ENCODE peak calls at places on chromosomes 12 and 14, in four cellular contexts. U is transverse colon, C is SK-N-SH, O is pancreas. V is an unnamed sample.

GRCh38 chr14:24143511-24143910 is 2.1 kb upstream of the EMC9 start:
- DNase-seq in O (no peak), U (no peak), C (no peak), V (peak)

GRCh38 chr12:98137278-98137677 is 378.1 kb upstream of the TMPO start:
- DNase-seq in C (no peak), O (no peak), U (no peak), V (no peak)

GRCh38 chr12:31485570-31485969 is 105.4 kb downstream of the DENND5B start:
- DNase-seq in O (no peak), U (no peak), C (no peak), V (no peak)

GRCh38 chr12:102462803-102463499 is 17.4 kb downstream of the IGF1 start:
- DNase-seq in C (no peak), O (no peak), U (no peak), V (no peak)

GRCh38 chr14:95623195-95623594 is 63.0 kb upstream of the TCL1B start:
- DNase-seq in C (no peak), O (no peak), U (no peak), V (peak)

GRCh38 chr14:89241934-89242670 is 174.9 kb downstream of the FOXN3 start:
- DNase-seq in O (no peak), U (no peak), C (no peak), V (no peak)

GRCh38 chr12:47412837-47413236 is 293.0 kb downstream of the RPAP3 start:
- DNase-seq in C (no peak), U (no peak), O (no peak), V (no peak)

GRCh38 chr12:92827836-92828431 is 101.2 kb downstream of the EEA1 start:
- DNase-seq in U (peak), C (peak), O (no peak), V (peak)

GRCh38 chr14:75453817-75454434 is 26.1 kb downstream of the JDP2 start:
- DNase-seq in C (no peak), O (no peak), U (no peak), V (no peak)

GRCh38 chr12:4645023-4645422 is 3.8 kb downstream of the AKAP3 start:
- DNase-seq in O (no peak), C (no peak), U (no peak), V (no peak)

GRCh38 chr12:3409662-3410061 is 81.3 kb upstream of the PRMT8 start:
- DNase-seq in C (no peak), U (no peak), O (no peak), V (no peak)

GRCh38 chr12:19002192-19002591 is 127.3 kb upstream of the PLEKHA5 start:
- DNase-seq in U (no peak), O (no peak), C (no peak), V (peak)

GRCh38 chr12:10365716-10366433 is 24.0 kb downstream of the KLRK1 start:
- DNase-seq in C (no peak), U (no peak), O (no peak), V (no peak)

GRCh38 chr14:21987937-21988336 is 314.3 kb upstream of the OR4E1 start:
- DNase-seq in O (no peak), U (no peak), C (peak), V (peak)

GRCh38 chr12:69405466-69405865 is 45.9 kb downstream of the YEATS4 start:
- DNase-seq in C (no peak), O (no peak), U (no peak), V (peak)

GRCh38 chr14:58313699-58314098 is 15.3 kb downstream of the ARID4A start:
- DNase-seq in O (no peak), U (no peak), C (no peak), V (no peak)

GRCh38 chr14:100586153-100586519 is 1.1 kb downstream of the BEGAIN start:
- DNase-seq in C (peak), U (no peak), O (no peak), V (no peak)

GRCh38 chr14:100587763-100588411 is 670 bp upstream of the BEGAIN start:
- DNase-seq in U (no peak), C (no peak), O (no peak), V (peak)

GRCh38 chr14:100586520-100587247 is 533 bp downstream of the BEGAIN start:
- DNase-seq in C (peak), O (no peak), U (peak), V (peak)

GRCh38 chr14:100588671-100589070 is 1.5 kb upstream of the BEGAIN start:
- DNase-seq in C (no peak), U (no peak), O (no peak), V (no peak)

DNA sequence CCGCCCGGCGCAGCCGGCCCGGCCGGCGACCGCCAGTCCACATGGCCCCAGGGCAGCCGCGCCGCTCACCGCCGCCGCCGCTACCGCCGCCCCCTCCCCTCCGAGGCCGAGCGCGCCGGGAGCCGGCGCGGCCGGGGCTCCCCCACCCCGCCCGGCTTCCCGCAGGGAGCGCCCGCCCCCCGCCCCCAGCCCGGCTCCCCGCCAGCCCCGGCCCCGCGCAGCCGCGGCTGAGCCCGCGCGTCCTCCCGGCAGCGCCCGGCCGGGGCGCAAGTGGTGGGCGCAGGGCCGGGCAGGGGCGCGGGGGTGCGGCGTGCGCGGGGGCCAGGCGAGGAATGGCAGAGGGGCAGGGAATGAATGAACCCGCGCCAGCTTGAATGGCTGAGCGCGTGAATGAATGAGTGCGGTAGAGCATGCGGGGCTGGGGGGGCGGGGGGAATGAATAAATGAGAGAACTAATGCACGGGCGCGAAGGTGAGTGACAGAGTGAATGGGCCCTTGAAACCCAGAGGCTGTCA is at the start of gene BEGAIN:
- DNase-seq in C (peak), U (no peak), O (no peak), V (peak)
- H3K4me3 ChIP-seq in C (peak), U (peak), O (peak), V (peak)

GRCh38 chr14:55752580-55753365 is 172.8 kb downstream of the KTN1 start:
- DNase-seq in O (peak), U (peak), C (no peak), V (no peak)
- H3K27ac ChIP-seq in O (no peak), U (no peak), C (no peak), V (no peak)

DNA sequence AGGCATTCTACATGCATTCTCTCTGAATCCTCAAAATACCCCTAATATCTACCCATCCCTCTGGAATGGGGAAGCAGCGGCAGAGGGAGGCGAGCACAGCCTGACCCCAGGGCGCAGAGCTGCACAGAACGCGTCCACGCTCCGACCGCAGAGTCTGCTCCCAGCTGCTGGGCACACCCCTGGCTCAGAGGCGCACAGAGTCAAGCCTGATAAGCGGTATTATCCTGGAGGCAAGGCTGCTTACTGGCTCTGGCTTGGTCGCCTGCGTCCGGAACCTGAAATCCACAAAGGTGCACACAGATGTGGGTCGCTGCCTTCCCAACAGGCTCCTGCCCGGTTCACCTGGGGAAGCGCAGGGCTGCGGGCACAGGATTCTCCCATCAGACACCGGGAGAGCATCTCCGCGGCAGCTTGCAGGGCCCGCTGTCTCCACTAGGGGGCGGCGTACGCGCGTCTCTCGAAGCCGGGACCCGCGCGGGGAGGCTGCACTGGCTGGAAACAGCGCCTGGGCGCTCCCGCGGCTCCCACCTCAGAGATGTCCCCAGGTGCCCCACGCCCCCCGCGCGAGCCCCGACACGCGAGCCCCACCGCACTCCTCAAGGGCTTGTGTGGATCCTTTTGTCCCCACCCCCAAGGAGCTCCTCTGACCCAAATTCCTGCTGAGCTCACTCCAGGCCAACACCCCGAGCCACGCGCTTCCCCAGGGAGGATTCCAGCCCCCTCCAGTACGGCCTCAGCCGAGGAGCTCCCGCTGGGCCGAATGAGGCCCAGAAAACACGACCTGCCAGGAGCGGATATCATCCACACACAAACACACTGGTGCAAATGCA is 120.1 kb upstream of the FZD10 start:
- DNase-seq in O (peak), C (peak), U (peak), V (no peak)
- H3K4me3 ChIP-seq in O (no peak), C (peak), U (no peak), V (no peak)

GRCh38 chr14:93892505-93892839 is 34.7 kb upstream of the FAM181A start:
- DNase-seq in O (no peak), U (no peak), C (no peak), V (no peak)

GRCh38 chr14:93892923-93893549 is 34.1 kb upstream of the FAM181A start:
- DNase-seq in C (peak), O (peak), U (peak), V (peak)

GRCh38 chr14:93891756-93892504 is 35.2 kb upstream of the FAM181A start:
- DNase-seq in U (no peak), C (no peak), O (no peak), V (no peak)

GRCh38 chr14:93888995-93889394 is 38.1 kb upstream of the FAM181A start:
- DNase-seq in O (no peak), C (no peak), U (no peak), V (no peak)

GRCh38 chr14:93889739-93890138 is 37.4 kb upstream of the FAM181A start:
- DNase-seq in U (no peak), O (no peak), C (no peak), V (no peak)
- H3K27ac ChIP-seq in U (no peak), O (no peak), C (no peak), V (no peak)

GRCh38 chr14:68995731-68996130 is 16.6 kb upstream of the ACTN1 start:
- DNase-seq in O (no peak), C (no peak), U (no peak), V (no peak)
- H3K4me3 ChIP-seq in O (no peak), C (no peak), U (no peak), V (no peak)

DNA sequence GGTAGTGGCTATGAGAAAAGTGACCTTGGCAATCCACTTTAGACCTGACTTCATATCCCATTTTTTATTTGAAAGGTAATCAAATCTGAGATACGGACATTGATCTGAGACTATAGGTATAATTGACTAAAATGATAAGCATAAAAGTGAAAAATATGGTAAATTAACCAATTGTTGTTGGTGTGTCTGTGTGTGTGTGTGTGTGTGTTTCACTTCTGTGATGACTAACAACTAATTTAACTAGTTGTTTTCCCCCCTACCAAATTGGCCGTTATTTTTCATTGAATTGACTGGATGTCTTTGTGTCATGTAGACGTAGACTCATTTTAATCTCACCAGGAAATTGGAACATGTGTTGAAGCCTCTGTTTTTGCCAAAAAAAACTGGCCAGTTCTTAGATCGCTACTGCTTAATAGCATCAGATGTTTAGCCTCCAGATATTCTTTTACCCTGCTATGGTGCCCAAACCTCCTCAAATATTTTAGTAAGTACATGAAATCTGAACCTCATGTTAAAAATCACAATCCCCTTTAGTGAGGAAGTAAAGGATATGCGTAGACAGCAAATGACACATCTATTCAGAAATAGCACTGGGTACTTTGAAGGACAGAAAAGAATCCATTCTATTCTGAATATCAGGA is 395.0 kb downstream of the EGLN3 start:
- DNase-seq in O (no peak), U (no peak), C (no peak), V (no peak)
- H3K27ac ChIP-seq in O (no peak), U (no peak), C (peak), V (no peak)

GRCh38 chr14:74240794-74241610 is 1.8 kb downstream of the VSX2 start:
- DNase-seq in O (no peak), C (peak), U (no peak), V (no peak)
- H3K4me3 ChIP-seq in O (peak), C (no peak), U (no peak), V (peak)

GRCh38 chr12:64083285-64084210 is 138.5 kb downstream of the KICS2 start:
- DNase-seq in O (peak), U (peak), C (peak), V (no peak)
- H3K27ac ChIP-seq in O (peak), U (peak), C (peak), V (no peak)

DNA sequence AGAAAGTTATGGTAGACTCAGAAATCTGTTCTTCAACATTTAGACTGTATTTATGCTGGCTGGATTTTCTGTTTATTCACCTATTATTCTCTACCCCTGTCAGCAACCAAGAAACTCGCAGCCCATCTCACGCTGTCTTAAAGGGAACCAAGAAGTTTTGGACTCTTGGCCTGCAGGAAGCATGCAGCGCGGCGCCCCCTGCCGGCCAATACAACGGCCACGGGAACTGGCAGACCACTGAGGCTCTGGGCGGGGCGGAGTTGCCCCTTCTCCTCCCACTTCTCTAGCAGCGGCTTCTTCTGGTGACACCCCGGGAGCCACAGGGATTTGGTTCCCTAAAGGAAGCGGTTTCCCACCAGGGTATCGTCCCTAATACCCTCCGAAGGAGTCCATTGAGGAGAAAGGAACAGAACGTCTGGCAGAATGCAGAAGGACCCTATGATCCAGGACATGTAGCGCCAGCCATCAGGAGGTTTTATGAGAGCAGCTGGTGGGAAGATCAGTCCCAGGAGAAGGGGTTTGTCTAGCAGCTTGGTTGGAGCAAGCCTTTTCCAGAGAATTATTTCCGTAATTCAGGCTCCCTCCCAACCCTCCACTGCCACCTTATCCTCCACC is 21.0 kb upstream of the RNASE2 start:
- DNase-seq in U (peak), O (no peak), C (peak), V (peak)
- H3K4me3 ChIP-seq in U (no peak), O (no peak), C (no peak), V (no peak)